ENCODE peak calls at places on chromosome 21, in four cellular contexts. C, P, G and D are unnamed samples.

GRCh38 chr21:29192999-29193563 is 62.6 kb downstream of the MAP3K7CL start:
- DNase-seq in C (no peak), P (no peak), G (no peak), D (no peak)

GRCh38 chr21:33898546-33898945 is 17.1 kb downstream of the ATP5PO start:
- DNase-seq in C (no peak), P (no peak), G (no peak), D (no peak)

GRCh38 chr21:31255846-31256395 is 88.1 kb downstream of the TIAM1 start:
- DNase-seq in C (no peak), P (no peak), G (no peak), D (no peak)

GRCh38 chr21:46664316-46664995 is 29.0 kb downstream of the PRMT2 start:
- DNase-seq in C (no peak), P (no peak), G (no peak), D (no peak)

GRCh38 chr21:27423906-27424595 is 457.2 kb upstream of the ADAMTS5 start:
- DNase-seq in C (no peak), P (no peak), G (no peak), D (no peak)

GRCh38 chr21:32978346-32979270 is 47.1 kb upstream of the OLIG2 start:
- DNase-seq in C (no peak), P (no peak), G (no peak), D (no peak)

GRCh38 chr21:33947451-33948095 is 32.0 kb upstream of the ATP5PO start:
- DNase-seq in C (peak; percentile 83), P (peak; percentile 89), G (peak; percentile 86), D (peak; percentile 94)

GRCh38 chr21:33230518-33231324 is 983 bp downstream of the IFNAR2 start:
- DNase-seq in C (no peak), P (peak; percentile 56), G (peak; percentile 68), D (peak; percentile 37)

GRCh38 chr21:46194374-46195334 is 10.4 kb upstream of the SPATC1L start:
- DNase-seq in C (no peak), P (no peak), G (no peak), D (no peak)

GRCh38 chr21:20083336-20083735 is 914.9 kb upstream of the NCAM2 start:
- DNase-seq in C (no peak), P (no peak), G (no peak), D (no peak)

GRCh38 chr21:26224351-26224750 is 53.8 kb upstream of the APP start:
- DNase-seq in C (no peak), P (no peak), G (no peak), D (no peak)

GRCh38 chr21:46079357-46080170 is 18.3 kb upstream of the COL6A2 start:
- DNase-seq in C (no peak), P (no peak), G (no peak), D (no peak)

GRCh38 chr21:17763286-17764037 is 55.7 kb downstream of the C21orf91 start:
- DNase-seq in C (no peak), P (no peak), G (no peak), D (no peak)

GRCh38 chr21:32306021-32306780 is 7.5 kb downstream of the MRAP start:
- DNase-seq in C (no peak), P (peak; percentile 17), G (peak; percentile 37), D (peak; percentile 41)

GRCh38 chr21:27400045-27400444 is 433.2 kb upstream of the ADAMTS5 start:
- DNase-seq in C (no peak), P (no peak), G (no peak), D (no peak)

GRCh38 chr21:33123396-33124120 is 53.6 kb downstream of the OLIG1 start:
- DNase-seq in C (no peak), P (no peak), G (no peak), D (peak; percentile 43)

GRCh38 chr21:25487046-25487594 is 120.2 kb downstream of the MRPL39 start:
- DNase-seq in C (peak; percentile 96), P (no peak), G (no peak), D (no peak)

GRCh38 chr21:34846601-34847112 is 177.9 kb downstream of the CLIC6 start:
- DNase-seq in C (no peak), P (peak; percentile 50), G (no peak), D (no peak)

GRCh38 chr21:37603129-37603528 is 236.6 kb downstream of the DYRK1A start:
- DNase-seq in C (no peak), P (no peak), G (no peak), D (no peak)

GRCh38 chr21:31879251-31879650 is 6.4 kb downstream of the HUNK start:
- DNase-seq in C (no peak), P (no peak), G (no peak), D (no peak)

GRCh38 chr21:37660709-37661108 is 255.5 kb downstream of the KCNJ6 start:
- DNase-seq in C (no peak), P (no peak), G (no peak), D (no peak)

GRCh38 chr21:33289199-33289819 is 23.1 kb downstream of the IL10RB start:
- DNase-seq in C (no peak), P (no peak), G (no peak), D (no peak)

GRCh38 chr21:29208044-29208665 is 77.7 kb downstream of the MAP3K7CL start:
- DNase-seq in C (no peak), P (no peak), G (no peak), D (no peak)

GRCh38 chr21:33578214-33578613 is 10.3 kb downstream of the DONSON start:
- DNase-seq in C (no peak), P (no peak), G (no peak), D (no peak)

GRCh38 chr21:46126321-46127238 is 28.7 kb downstream of the COL6A2 start:
- DNase-seq in C (no peak), P (no peak), G (no peak), D (no peak)

GRCh38 chr21:26165331-26165730 is 5.2 kb downstream of the APP start:
- DNase-seq in C (no peak), P (no peak), G (no peak), D (no peak)

GRCh38 chr21:29691616-29692491 is 247.9 kb downstream of the GRIK1 start:
- DNase-seq in C (no peak), P (no peak), G (no peak), D (no peak)

DNA sequence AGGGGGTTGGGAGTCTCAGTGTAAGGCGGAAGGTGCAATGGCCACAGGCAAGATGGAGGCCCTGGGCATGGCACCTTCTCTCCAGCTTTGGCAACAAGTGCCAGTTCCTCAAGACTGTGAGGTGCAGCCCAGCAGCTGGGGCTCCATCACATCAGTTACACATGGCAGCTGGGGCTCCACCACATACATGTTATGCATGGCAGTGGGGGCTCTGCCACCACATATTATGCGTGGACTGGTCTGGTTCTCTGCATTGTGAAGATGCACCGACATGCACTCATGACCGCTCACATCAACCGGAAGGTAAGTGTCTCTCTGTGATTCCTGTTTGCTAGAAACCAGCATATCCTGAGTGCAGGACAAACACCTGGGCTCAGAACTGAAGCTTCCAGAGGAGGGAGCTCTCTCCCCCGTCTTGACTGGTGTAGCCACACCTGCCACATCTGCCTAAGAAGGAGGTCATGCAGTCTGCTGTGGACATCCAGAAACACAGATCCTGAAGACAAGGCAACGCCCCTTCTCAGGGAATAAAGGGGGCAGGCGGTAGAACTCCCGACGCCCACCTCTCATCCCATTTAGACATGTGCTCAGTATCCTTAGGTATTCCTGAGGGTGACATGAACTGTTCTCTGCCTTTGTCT is 104.1 kb upstream of the TMPRSS2 start:
- DNase-seq in C (no peak), P (peak; percentile 67), G (peak; percentile 41), D (peak; percentile 28)
- TF ChIP-seq JUNB in C (no peak), P (no peak), G (no peak), D (no peak)

GRCh38 chr21:39869141-39869818 is 2.0 kb downstream of the PCP4 start:
- DNase-seq in C (no peak), P (no peak), G (no peak), D (no peak)
- TF ChIP-seq JUNB in C (no peak), P (no peak), G (no peak), D (no peak)

GRCh38 chr21:16420086-16420724 is 690.4 kb downstream of the USP25 start:
- DNase-seq in C (no peak), P (peak; percentile 32), G (no peak), D (peak; percentile 9)
- TF ChIP-seq JUNB in C (no peak), P (no peak), G (no peak), D (no peak)

GRCh38 chr21:44912158-44912473 is 8.6 kb downstream of the ITGB2 start:
- DNase-seq in C (no peak), P (no peak), G (no peak), D (no peak)
- TF ChIP-seq JUNB in C (no peak), P (no peak), G (no peak), D (no peak)

GRCh38 chr21:43864806-43865470 is at the start of gene AGPAT3:
- DNase-seq in C (no peak), P (no peak), G (peak; percentile 92), D (no peak)
- TF ChIP-seq JUNB in C (no peak), P (no peak), G (no peak), D (no peak)

DNA sequence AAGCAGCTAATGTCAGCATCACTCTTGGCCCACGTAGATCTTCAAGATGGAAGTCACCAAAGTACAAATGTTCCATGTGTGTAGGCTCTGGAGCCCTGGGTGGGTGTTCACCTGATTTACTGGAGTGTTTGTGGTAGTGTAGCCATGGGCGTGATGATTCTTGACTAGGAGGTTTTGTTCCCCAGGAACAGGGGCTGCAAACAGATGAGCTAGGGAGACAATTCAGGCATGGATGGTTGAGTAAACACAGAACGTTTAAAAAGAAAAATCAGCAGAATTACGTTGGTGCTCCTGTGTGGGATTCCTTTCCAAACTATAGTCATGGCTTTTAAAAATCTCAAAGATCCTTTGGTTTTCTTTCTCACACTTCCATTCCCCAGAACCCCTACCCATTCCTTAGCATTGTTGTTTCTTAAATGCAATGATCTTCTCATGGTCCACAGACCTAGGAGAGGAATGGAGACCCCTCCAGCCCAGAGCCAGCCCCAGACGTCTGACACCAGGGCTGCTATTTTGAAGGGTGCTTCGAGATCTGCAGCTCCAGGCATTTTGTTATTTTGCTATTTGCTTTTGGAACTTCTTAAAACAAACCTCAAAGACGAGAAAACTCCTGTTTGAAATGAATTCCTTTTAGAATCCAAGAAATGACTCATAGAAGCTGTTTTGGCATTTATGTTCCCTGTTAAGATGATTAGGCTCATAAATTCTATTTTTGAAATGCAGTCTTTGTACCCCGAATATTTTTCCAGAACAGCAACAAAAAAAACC is 115.1 kb downstream of the ETS2 start:
- DNase-seq in C (no peak), P (peak; percentile 18), G (no peak), D (no peak)
- TF ChIP-seq JUNB in C (no peak), P (no peak), G (no peak), D (no peak)

DNA sequence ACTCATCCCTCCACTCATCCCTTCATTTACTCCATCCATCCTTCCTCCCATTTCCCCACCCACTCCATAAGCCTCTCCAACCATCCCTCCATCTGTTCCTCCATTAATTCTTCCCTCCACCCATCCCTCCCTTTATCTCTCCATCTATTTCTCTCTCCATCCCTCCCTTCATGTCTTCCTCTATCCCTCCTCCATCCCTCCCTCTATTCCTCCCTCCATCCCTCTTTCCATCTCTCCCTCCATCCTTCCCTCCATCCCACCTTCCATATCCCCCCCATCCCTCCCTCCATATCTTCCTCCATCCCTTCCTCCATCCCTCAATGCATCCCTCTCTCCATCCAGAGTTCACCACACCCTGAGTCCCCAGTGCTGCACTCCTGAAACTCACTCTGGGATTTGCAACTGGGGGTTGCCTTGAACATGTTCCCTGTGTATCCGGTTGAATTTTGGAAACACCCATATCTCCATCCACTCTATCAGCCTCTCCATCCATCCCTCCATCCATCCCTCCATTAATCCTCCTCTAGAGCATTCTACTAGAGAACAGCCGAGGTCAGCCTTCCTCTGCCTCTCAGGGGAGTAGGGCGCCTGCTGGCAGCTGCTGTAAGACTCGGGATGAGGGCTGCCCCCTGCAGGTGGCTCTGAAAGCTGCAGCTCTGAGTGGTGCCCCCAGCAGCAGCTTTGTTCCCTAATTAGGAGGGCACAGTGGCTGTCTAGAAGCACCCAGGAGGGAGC is 39.4 kb downstream of the ABCG1 start:
- DNase-seq in C (no peak), P (peak; percentile 38), G (peak; percentile 88), D (peak; percentile 34)
- TF ChIP-seq JUNB in C (no peak), P (no peak), G (no peak), D (no peak)

GRCh38 chr21:36162631-36163030 is 6.0 kb downstream of the DOP1B start:
- DNase-seq in C (no peak), P (no peak), G (no peak), D (no peak)
- TF ChIP-seq JUNB in C (no peak), P (no peak), G (no peak), D (no peak)